ENCODE peak calls at places on chromosomes 5 and 9, in four cellular contexts. N is body of pancreas, I is HT-29, D is mucosa of gallbladder. W is an unnamed sample.

GRCh38 chr9:114203410-114204140 is 48.2 kb downstream of the COL27A1 start:
- DNase-seq in N (no peak), I (no peak), D (no peak), W (no peak)

GRCh38 chr9:134591573-134591981 is 50.0 kb upstream of the COL5A1 start:
- DNase-seq in N (no peak), I (no peak), D (no peak), W (no peak)

GRCh38 chr9:98866435-98867108 is 59.1 kb downstream of the GALNT12 start:
- DNase-seq in N (no peak), I (no peak), D (no peak), W (peak; percentile 73)

GRCh38 chr5:126858441-126858840 is 81.5 kb downstream of the LMNB1 start:
- DNase-seq in N (no peak), I (no peak), D (no peak), W (no peak)

GRCh38 chr9:19408316-19408692 is 505 bp upstream of the ACER2 start:
- DNase-seq in N (no peak), I (no peak), D (no peak), W (peak; percentile 84)

GRCh38 chr9:75672478-75672877 is 218.0 kb upstream of the PCSK5 start:
- DNase-seq in N (no peak), I (no peak), D (no peak), W (no peak)

GRCh38 chr5:74951855-74952254 is 85.7 kb upstream of the FAM169A start:
- DNase-seq in N (no peak), I (no peak), D (no peak), W (no peak)

GRCh38 chr9:136105398-136106135 is 10.5 kb upstream of the NACC2 start:
- DNase-seq in N (peak; percentile 42), I (no peak), D (no peak), W (no peak)

GRCh38 chr5:65037845-65038815 is 269.4 kb downstream of the CWC27 start:
- DNase-seq in N (peak; percentile 22), I (peak; percentile 60), D (no peak), W (no peak)

GRCh38 chr9:34203275-34204010 is 24.6 kb downstream of the UBAP1 start:
- DNase-seq in N (no peak), I (no peak), D (no peak), W (no peak)

GRCh38 chr5:9386945-9387344 is 158.9 kb downstream of the SEMA5A start:
- DNase-seq in N (no peak), I (no peak), D (no peak), W (no peak)

GRCh38 chr9:131162886-131163285 is 37.5 kb downstream of the NUP214 start:
- DNase-seq in N (no peak), I (no peak), D (no peak), W (no peak)

GRCh38 chr5:164799391-164799790 is 1294.0 kb downstream of the MAT2B start:
- DNase-seq in N (no peak), I (no peak), D (no peak), W (no peak)

GRCh38 chr9:134679616-134680392 is 38.2 kb downstream of the COL5A1 start:
- DNase-seq in N (no peak), I (no peak), D (no peak), W (peak; percentile 41)

GRCh38 chr9:2087500-2088313 is 72.6 kb downstream of the SMARCA2 start:
- DNase-seq in N (peak; percentile 11), I (peak; percentile 46), D (no peak), W (no peak)

GRCh38 chr9:107039546-107039945 is 176.6 kb downstream of the ZNF462 start:
- DNase-seq in N (no peak), I (no peak), D (no peak), W (no peak)

GRCh38 chr5:9431496-9432258 is 114.2 kb downstream of the SEMA5A start:
- DNase-seq in N (no peak), I (no peak), D (no peak), W (no peak)

GRCh38 chr5:219492-219891 is 1.4 kb downstream of the SDHA start:
- DNase-seq in N (no peak), I (peak; percentile 49), D (no peak), W (no peak)

GRCh38 chr5:159206818-159207217 is 2.5 kb downstream of the RNF145 start:
- DNase-seq in N (no peak), I (no peak), D (no peak), W (no peak)

GRCh38 chr9:78620303-78620702 is 323.4 kb downstream of the PSAT1 start:
- DNase-seq in N (no peak), I (no peak), D (no peak), W (no peak)

GRCh38 chr9:109560470-109561132 is 62.5 kb upstream of the PTPN3 start:
- DNase-seq in N (no peak), I (peak; percentile 29), D (no peak), W (no peak)

W was measured in cardiac septum.